ENCODE peak calls at places on chromosomes 4 and X, in five cellular contexts. Q is mesenchymal stem cell; E is hypothalamus; N is upper lobe of left lung; S is activated CD8-positive, alpha-beta memory T cell treated with anti-CD3 and anti-CD28 coated beads for 24 hours. F is an unnamed sample.

GRCh38 chr4:22356996-22357596 is 158.8 kb downstream of the ADGRA3 start:
- DNase-seq in N (no peak), E (no peak), S (no peak), Q (peak; percentile 15), F (no peak)

GRCh38 chr4:74197123-74197522 is 39.2 kb downstream of the MTHFD2L start:
- DNase-seq in N (no peak), E (no peak), S (no peak), Q (no peak), F (no peak)

GRCh38 chr4:21947768-21948346 is 715 bp downstream of the KCNIP4 start:
- DNase-seq in E (no peak), N (no peak), Q (no peak), S (no peak), F (no peak)

GRCh38 chr4:10482913-10483312 is 25.7 kb upstream of the ZNF518B start:
- DNase-seq in E (no peak), Q (no peak), N (no peak), S (no peak), F (no peak)

GRCh38 chr4:150230556-150230955 is 152.3 kb downstream of the DCLK2 start:
- DNase-seq in N (no peak), Q (no peak), S (no peak), E (no peak), F (no peak)

GRCh38 chr4:125187621-125188176 is 127.1 kb upstream of the FAT4 start:
- DNase-seq in N (no peak), Q (peak; percentile 19), S (no peak), E (no peak), F (no peak)

GRCh38 chr4:40502220-40502619 is 127.4 kb downstream of the RBM47 start:
- DNase-seq in S (no peak), N (no peak), E (no peak), Q (no peak), F (no peak)

GRCh38 chrX:153606503-153606902 is 7.6 kb upstream of the CCNQ start:
- DNase-seq in N (peak; percentile 33), S (no peak), E (no peak), Q (no peak), F (no peak)

GRCh38 chrX:133921764-133922389 is 63.5 kb downstream of the GPC3 start:
- DNase-seq in Q (peak; percentile 14), E (peak; percentile 1), S (peak; percentile 64), N (no peak), F (no peak)

GRCh38 chrX:71533850-71534515 is 1.1 kb downstream of the OGT start:
- DNase-seq in S (peak; percentile 78), N (no peak), Q (peak; percentile 66), E (no peak), F (no peak)

GRCh38 chr4:182062936-182063335 is 180.3 kb upstream of the TENM3 start:
- DNase-seq in S (no peak), Q (peak; percentile 19), N (no peak), E (no peak), F (no peak)

GRCh38 chrX:150774798-150775568 is 81.8 kb downstream of the MTMR1 start:
- DNase-seq in E (peak; percentile 18), N (no peak), S (no peak), Q (no peak), F (no peak)

GRCh38 chr4:169253087-169253675 is 17.6 kb downstream of the SH3RF1 start:
- DNase-seq in N (no peak), Q (no peak), E (no peak), S (no peak), F (no peak)

GRCh38 chr4:140659935-140660710 is 91.4 kb upstream of the UCP1 start:
- DNase-seq in Q (peak; percentile 40), E (no peak), N (no peak), S (no peak), F (no peak)

GRCh38 chr4:147096667-147097604 is 151.3 kb upstream of the TTC29 start:
- DNase-seq in E (no peak), Q (peak; percentile 70), S (no peak), N (no peak), F (no peak)

GRCh38 chr4:44186850-44187246 is 261.8 kb downstream of the KCTD8 start:
- DNase-seq in S (no peak), E (no peak), N (no peak), Q (no peak), F (no peak)

GRCh38 chr4:150818661-150819060 is 196.4 kb downstream of the LRBA start:
- DNase-seq in N (no peak), E (no peak), Q (peak; percentile 67), S (no peak), F (no peak)

GRCh38 chr4:152342293-152342692 is 193.6 kb downstream of the FBXW7 start:
- DNase-seq in N (no peak), E (no peak), Q (peak; percentile 44), S (no peak), F (no peak)

GRCh38 chr4:182806259-182807252 is 110.6 kb downstream of the DCTD start:
- DNase-seq in N (peak; percentile 95), S (peak; percentile 86), E (peak; percentile 74), Q (peak; percentile 75), F (peak; percentile 85)

GRCh38 chr4:153929651-153930050 is 140.8 kb upstream of the SFRP2 start:
- DNase-seq in Q (no peak), N (no peak), S (no peak), E (no peak), F (no peak)

GRCh38 chrX:74492720-74493201 is 71.5 kb downstream of the SLC16A2 start:
- DNase-seq in S (peak; percentile 62), N (no peak), E (peak; percentile 5), Q (no peak), F (no peak)

GRCh38 chr4:74414149-74414809 is 30.7 kb upstream of the AREG start:
- DNase-seq in E (no peak), Q (no peak), N (no peak), S (no peak), F (no peak)

GRCh38 chrX:42127563-42127962 is 204.2 kb upstream of the CASK start:
- DNase-seq in Q (no peak), E (no peak), S (no peak), N (no peak), F (no peak)

GRCh38 chr4:47519239-47519883 is 34.3 kb downstream of the ATP10D start:
- DNase-seq in N (no peak), S (no peak), E (no peak), Q (no peak), F (no peak)

GRCh38 chr4:78954048-78954666 is 14.9 kb upstream of the PAQR3 start:
- DNase-seq in Q (peak; percentile 11), E (no peak), S (no peak), N (no peak), F (no peak)

GRCh38 chrX:156001001-156001666 is 3.6 kb downstream of the IL9R start:
- DNase-seq in N (no peak), S (no peak), Q (no peak), E (no peak), F (no peak)

GRCh38 chr4:26687728-26688127 is 103.8 kb downstream of the TBC1D19 start:
- DNase-seq in S (no peak), N (no peak), Q (peak; percentile 11), E (no peak), F (no peak)

GRCh38 chr4:167290684-167291083 is 56.4 kb upstream of the SPOCK3 start:
- DNase-seq in N (no peak), Q (peak; percentile 14), S (no peak), E (no peak), F (no peak)

GRCh38 chrX:78839711-78840110 is 92.2 kb downstream of the LPAR4 start:
- DNase-seq in S (no peak), E (no peak), Q (no peak), N (no peak), F (no peak)

GRCh38 chr4:113278324-113278934 is 229.0 kb downstream of the ANK2 start:
- DNase-seq in S (peak; percentile 72), E (peak; percentile 69), Q (peak; percentile 79), N (no peak), F (no peak)

GRCh38 chrX:68876731-68877130 is 47.9 kb downstream of the EFNB1 start:
- DNase-seq in E (no peak), N (no peak), Q (no peak), S (no peak), F (no peak)

F was measured in type B pancreatic cell.